ENCODE peak calls at places on chromosomes 16 and 17, in seven cellular contexts. V is NB4, G is adrenal gland, S is IMR-90, Z is brain microvascular endothelial cell, Q is cardiac fibroblast, M is GM12864. P is an unnamed sample.

GRCh38 chr16:24975428-24975889 is 39.7 kb downstream of the ARHGAP17 start:
- DNase-seq in V (peak; percentile 36), G (peak; percentile 40), S (peak; percentile 66), Z (no peak), Q (peak; percentile 79), M (peak; percentile 75), P (peak; percentile 59)

GRCh38 chr17:60135951-60136666 is 13.7 kb upstream of the CA4 start:
- DNase-seq in V (peak; percentile 36), G (no peak), S (no peak), Z (no peak), Q (no peak), M (no peak), P (no peak)

GRCh38 chr17:75289832-75290337 is 652 bp upstream of the SLC25A19 start:
- DNase-seq in V (peak; percentile 88), G (peak; percentile 80), S (peak; percentile 60), Z (peak; percentile 53), Q (peak; percentile 65), M (peak; percentile 75), P (no peak)

GRCh38 chr16:2386990-2387389 is 42.3 kb upstream of the CCNF start:
- DNase-seq in V (no peak), G (no peak), S (no peak), Z (no peak), Q (peak; percentile 12), M (no peak), P (no peak)

GRCh38 chr16:88785106-88785924 is at the start of gene PIEZO1:
- DNase-seq in V (peak; percentile 79), G (peak; percentile 75), S (peak; percentile 52), Z (no peak), Q (peak; percentile 58), M (no peak), P (peak; percentile 81)

GRCh38 chr17:76735006-76735405 is 2.1 kb downstream of the SRSF2 start:
- DNase-seq in V (peak; percentile 66), G (no peak), S (peak; percentile 53), Z (no peak), Q (peak; percentile 46), M (no peak), P (peak; percentile 39)

GRCh38 chr17:51487947-51488346 is 227.6 kb downstream of the UTP18 start:
- DNase-seq in V (peak; percentile 15), G (no peak), S (no peak), Z (no peak), Q (peak; percentile 3), M (no peak), P (no peak)

GRCh38 chr16:50616883-50617629 is 64.1 kb downstream of the SNX20 start:
- DNase-seq in V (peak; percentile 37), G (no peak), S (no peak), Z (no peak), Q (no peak), M (no peak), P (no peak)

GRCh38 chr16:85235988-85236831 is 123.9 kb upstream of the CIBAR2 start:
- DNase-seq in V (no peak), G (peak; percentile 52), S (no peak), Z (no peak), Q (peak; percentile 13), M (no peak), P (no peak)

GRCh38 chr17:34527908-34528470 is 51.4 kb upstream of the TMEM132E start:
- DNase-seq in V (peak; percentile 42), G (no peak), S (no peak), Z (no peak), Q (no peak), M (no peak), P (no peak)

GRCh38 chr17:37737971-37738370 is 6.9 kb downstream of the HNF1B start:
- DNase-seq in V (no peak), G (no peak), S (peak; percentile 61), Z (peak; percentile 43), Q (peak; percentile 70), M (no peak), P (no peak)

GRCh38 chr16:29806096-29806579 is at the start of gene MAZ:
- DNase-seq in V (no peak), G (peak; percentile 95), S (peak; percentile 91), Z (no peak), Q (peak; percentile 93), M (no peak), P (peak; percentile 83)

GRCh38 chr17:17685775-17686291 is 4.6 kb downstream of the RAI1 start:
- DNase-seq in V (peak; percentile 57), G (peak; percentile 78), S (peak; percentile 91), Z (peak; percentile 79), Q (peak; percentile 69), M (no peak), P (no peak)

DNA sequence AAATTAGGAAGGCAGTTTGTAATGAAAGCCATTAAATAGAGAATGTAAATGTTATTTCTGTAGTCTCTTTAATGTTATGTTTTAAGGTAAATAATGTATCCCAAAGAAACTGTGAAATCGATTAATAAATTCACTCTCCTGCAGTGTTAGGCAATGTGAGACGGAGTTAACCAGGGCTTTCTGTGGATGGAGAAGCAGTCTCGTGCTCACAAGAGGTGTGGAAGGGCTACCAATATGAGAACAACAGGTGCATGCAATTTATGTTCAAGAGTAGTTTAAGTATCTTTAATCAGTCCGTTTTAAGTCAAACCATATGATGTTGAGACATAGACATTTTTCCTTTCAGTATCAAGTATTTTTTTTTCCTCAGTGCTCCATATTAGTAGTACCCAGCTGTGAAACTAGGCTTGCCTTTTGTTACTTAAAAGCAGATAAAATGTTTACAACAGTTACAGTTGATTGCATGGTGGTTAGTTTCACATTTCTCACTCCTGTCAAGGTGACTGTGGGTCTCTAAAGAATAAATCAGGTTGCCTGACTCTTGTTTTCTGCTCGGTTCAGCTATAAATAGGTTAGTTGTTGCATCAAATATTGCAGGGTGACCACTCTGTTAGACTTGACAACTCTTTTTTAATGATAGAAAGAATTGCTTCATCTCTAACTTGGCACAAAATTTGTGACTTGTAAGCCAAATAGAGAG is 54.4 kb downstream of the COX10 start:
- DNase-seq in V (no peak), G (no peak), S (no peak), Z (no peak), Q (no peak), M (peak; percentile 2), P (peak; percentile 9)
- TF ChIP-seq CTCF in V (no peak), G (no peak), S (no peak), Z (no peak), Q (no peak), M (no peak), P (no peak)

DNA sequence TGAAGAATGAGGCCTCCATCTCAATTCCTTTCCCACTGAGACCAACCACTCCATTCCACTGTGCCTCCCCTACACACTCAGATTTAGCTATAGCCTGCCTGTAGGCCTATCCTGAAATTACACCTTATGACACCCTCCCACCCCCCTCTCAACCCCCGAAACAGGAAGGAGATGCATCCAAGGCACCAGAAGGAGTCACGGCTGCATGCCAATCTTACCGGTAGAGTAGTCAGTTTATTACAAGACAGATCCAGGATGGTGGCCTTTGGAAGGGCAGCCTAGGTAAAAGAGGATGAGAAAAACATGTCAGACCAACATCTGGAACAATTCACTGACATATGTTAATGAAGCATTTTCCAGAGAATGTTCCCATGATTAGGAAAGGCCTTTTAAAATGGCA is 2.6 kb downstream of the LRRC59 start:
- DNase-seq in V (no peak), G (no peak), S (no peak), Z (no peak), Q (no peak), M (no peak), P (no peak)
- H3K4me3 ChIP-seq in V (no peak overlapping the region), G (no peak overlapping the region), S (no peak overlapping the region), Z (peak overlapping the region; percentile 98), Q (no peak overlapping the region), M (no peak overlapping the region), P (no peak overlapping the region)

GRCh38 chr16:13969711-13970110 is 49.8 kb downstream of the ERCC4 start:
- DNase-seq in V (no peak), G (no peak), S (no peak), Z (no peak), Q (no peak), M (no peak), P (no peak)

GRCh38 chr16:13977177-13977576 is 57.2 kb downstream of the ERCC4 start:
- DNase-seq in V (no peak), G (no peak), S (no peak), Z (no peak), Q (no peak), M (no peak), P (no peak)

GRCh38 chr16:13970708-13971422 is 50.9 kb downstream of the ERCC4 start:
- DNase-seq in V (no peak), G (no peak), S (no peak), Z (no peak), Q (no peak), M (no peak), P (no peak)

GRCh38 chr16:13968835-13969234 is 48.9 kb downstream of the ERCC4 start:
- DNase-seq in V (no peak), G (no peak), S (no peak), Z (no peak), Q (no peak), M (no peak), P (no peak)

DNA sequence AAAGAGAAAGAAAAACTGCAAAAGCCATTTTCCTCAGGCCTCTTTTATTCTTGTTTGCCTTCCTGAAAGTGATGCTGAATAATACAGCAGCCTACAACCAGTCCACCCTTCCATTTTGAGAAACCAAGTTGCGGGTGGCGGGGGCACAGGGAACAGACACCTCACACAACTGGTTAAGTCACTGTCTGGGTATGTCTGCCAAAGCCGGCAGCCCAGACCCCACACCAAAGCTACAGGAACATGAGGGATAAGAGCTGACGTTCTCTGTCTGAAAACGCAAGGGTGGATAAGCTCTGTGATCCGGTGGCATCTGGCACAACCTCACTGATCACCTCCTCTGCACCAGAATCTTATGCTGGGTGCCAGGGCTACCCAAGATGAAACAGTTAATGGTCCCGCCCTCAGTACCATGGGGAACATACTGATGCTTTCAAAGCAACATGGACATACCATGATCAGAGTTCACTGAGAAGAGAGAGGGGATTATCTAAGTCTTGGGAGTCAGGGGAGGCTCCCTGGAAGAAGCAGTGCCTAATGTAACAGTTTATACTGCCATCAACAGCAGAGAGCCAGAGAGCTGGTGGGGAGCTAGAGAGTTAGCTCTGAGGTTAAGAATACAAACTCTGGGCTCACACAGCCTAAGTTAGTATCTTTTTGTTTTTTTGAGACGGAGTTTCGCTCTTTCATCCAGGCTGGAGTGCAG is 53.5 kb downstream of the ERCC4 start:
- DNase-seq in V (no peak), G (no peak), S (no peak), Z (no peak), Q (no peak), M (no peak), P (no peak)
- TF ChIP-seq CTCF in V (no peak), G (no peak), S (no peak), Z (no peak), Q (no peak), M (no peak), P (no peak)

DNA sequence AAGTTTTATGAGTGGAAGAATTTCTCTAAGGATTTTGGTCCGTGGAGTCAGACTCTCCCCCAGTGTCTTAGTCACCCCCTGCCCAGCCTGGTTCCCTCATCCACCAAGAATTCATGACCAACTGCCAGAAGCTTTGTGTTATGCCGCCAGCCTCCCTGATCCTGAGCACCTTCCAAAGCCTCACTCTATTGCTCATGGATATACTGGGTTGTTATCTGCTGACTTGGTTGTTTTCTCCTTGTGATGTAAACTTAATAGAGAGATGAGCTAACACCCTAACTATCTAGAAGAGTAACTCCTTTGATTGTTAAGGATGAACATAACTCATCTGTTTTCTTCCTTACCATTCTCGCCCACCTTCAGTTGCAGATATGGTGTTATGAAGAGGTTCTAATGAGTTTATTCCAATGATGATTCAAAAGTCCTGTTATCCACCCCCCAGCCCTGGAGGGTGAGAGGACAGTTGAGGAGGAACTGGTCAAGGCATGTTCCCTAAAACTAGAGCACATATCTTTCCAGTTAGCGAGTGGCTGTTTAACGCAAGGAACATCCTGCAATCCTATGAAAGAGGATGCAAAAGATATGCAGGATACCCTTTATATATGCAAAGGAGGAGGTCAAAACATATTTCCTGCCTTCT is 1.5 kb upstream of the PSMD3 start:
- DNase-seq in V (no peak), G (no peak), S (peak; percentile 96), Z (peak; percentile 69), Q (peak; percentile 92), M (no peak), P (no peak)
- H3K4me3 ChIP-seq in V (peak overlapping the region; percentile 71), G (no peak overlapping the region), S (no peak overlapping the region), Z (no peak overlapping the region), Q (peak overlapping the region; percentile 3), M (no peak overlapping the region), P (no peak overlapping the region)

P was measured in GM06990.